ENCODE peak calls at places on chromosome 4, in seven cellular contexts. D, Q, E, A, T, N and G are unnamed samples.

GRCh38 chr4:3307060-3307459 is 14.2 kb downstream of the RGS12 start:
- DNase-seq in E (no peak), A (no peak), D (no peak), T (no peak), N (no peak), Q (no peak), G (no peak)

GRCh38 chr4:96525901-96526300 is 686.0 kb downstream of the PDHA2 start:
- DNase-seq in T (no peak), D (peak; percentile 63), A (no peak), Q (no peak), N (no peak), E (no peak), G (no peak)

GRCh38 chr4:103422467-103423219 is 224.5 kb upstream of the CENPE start:
- DNase-seq in D (no peak), E (no peak), Q (no peak), N (no peak), T (no peak), A (no peak), G (no peak)

GRCh38 chr4:120870279-120870673 is 52.2 kb downstream of the PRDM5 start:
- DNase-seq in E (no peak), A (no peak), T (no peak), Q (no peak), N (no peak), D (no peak), G (no peak)

GRCh38 chr4:36322921-36323354 is 41.5 kb downstream of the DTHD1 start:
- DNase-seq in E (peak; percentile 21), A (no peak), D (peak; percentile 1), T (no peak), Q (peak; percentile 14), N (no peak), G (no peak)

GRCh38 chr4:24507439-24507838 is 76.9 kb downstream of the DHX15 start:
- DNase-seq in E (no peak), D (no peak), A (no peak), N (no peak), Q (no peak), T (no peak), G (no peak)

GRCh38 chr4:40515398-40516293 is 114.0 kb downstream of the RBM47 start:
- DNase-seq in A (no peak), Q (no peak), E (peak; percentile 52), T (peak; percentile 16), D (peak; percentile 29), N (no peak), G (no peak)

GRCh38 chr4:38157592-38157991 is 197.4 kb downstream of the PTTG2 start:
- DNase-seq in N (no peak), A (no peak), T (no peak), E (no peak), Q (no peak), D (no peak), G (no peak)

GRCh38 chr4:161900110-161900509 is 263.7 kb downstream of the FSTL5 start:
- DNase-seq in E (no peak), A (no peak), Q (no peak), T (no peak), N (no peak), D (no peak), G (no peak)

GRCh38 chr4:95693594-95693993 is 144.8 kb upstream of the UNC5C start:
- DNase-seq in T (no peak), D (peak; percentile 71), E (no peak), Q (no peak), N (no peak), A (no peak), G (no peak)

GRCh38 chr4:173880897-173881296 is 350.9 kb upstream of the HAND2 start:
- DNase-seq in Q (no peak), D (no peak), N (no peak), T (no peak), A (no peak), E (no peak), G (no peak)

GRCh38 chr4:138658518-138658917 is 357.1 kb upstream of the NOCT start:
- DNase-seq in A (no peak), T (no peak), D (no peak), E (no peak), N (no peak), Q (no peak), G (no peak)

GRCh38 chr4:24188459-24188858 is 298.6 kb upstream of the PPARGC1A start:
- DNase-seq in Q (no peak), N (no peak), A (no peak), T (no peak), E (no peak), D (no peak), G (no peak)

GRCh38 chr4:177441061-177441802 is 1.0 kb downstream of the AGA start:
- DNase-seq in D (peak; percentile 28), E (peak; percentile 27), Q (no peak), T (no peak), N (no peak), A (no peak), G (peak; percentile 32)

GRCh38 chr4:77990456-77990855 is 66.7 kb upstream of the FRAS1 start:
- DNase-seq in A (no peak), N (no peak), T (no peak), E (no peak), Q (no peak), D (peak; percentile 1), G (no peak)